ENCODE peak calls at places on chromosomes 3 and 15, in seven cellular contexts. S, G, Z, V, X, N and C are unnamed samples.

GRCh38 chr3:55169608-55170010 is 241.8 kb upstream of the LRTM1 start:
- DNase-seq in G (peak), V (no peak), N (peak), Z (no peak), X (no peak), S (no peak), C (no peak)

GRCh38 chr3:39515681-39516441 is 48.4 kb downstream of the MOBP start:
- DNase-seq in S (no peak), X (no peak), G (no peak), N (no peak), Z (no peak), V (no peak), C (peak)

GRCh38 chr3:98172621-98173020 is 6.1 kb downstream of the OR5H15 start:
- DNase-seq in V (no peak), S (no peak), N (no peak), X (no peak), G (no peak), Z (no peak), C (peak)

GRCh38 chr15:45399381-45400212 is 21.3 kb upstream of the GATM start:
- DNase-seq in S (no peak), X (no peak), V (no peak), G (peak), Z (no peak), N (peak), C (no peak)

GRCh38 chr3:180646187-180646790 is 33.0 kb downstream of the CCDC39 start:
- DNase-seq in N (no peak), V (no peak), Z (no peak), S (no peak), G (no peak), X (no peak), C (no peak)

GRCh38 chr3:147514366-147514765 is 105.2 kb downstream of the ZIC1 start:
- DNase-seq in N (no peak), G (no peak), S (no peak), Z (no peak), V (no peak), X (no peak), C (no peak)

GRCh38 chr3:195715583-195716266 is 5.1 kb upstream of the MUC20 start:
- DNase-seq in N (no peak), V (no peak), G (peak), Z (no peak), X (no peak), S (no peak), C (no peak)

GRCh38 chr3:140050977-140051957 is 116.3 kb downstream of the CLSTN2 start:
- DNase-seq in X (peak), Z (no peak), N (no peak), V (no peak), S (no peak), G (peak), C (peak)

GRCh38 chr3:124652009-124652408 is 78.2 kb upstream of the UMPS start:
- DNase-seq in S (no peak), Z (peak), X (no peak), N (no peak), V (no peak), G (no peak), C (no peak)

GRCh38 chr3:102037791-102038190 is 188.5 kb downstream of the NFKBIZ start:
- DNase-seq in N (no peak), X (no peak), V (no peak), G (no peak), S (no peak), Z (no peak), C (no peak)

GRCh38 chr15:77012868-77013267 is 17.9 kb downstream of the PSTPIP1 start:
- DNase-seq in V (no peak), N (no peak), X (no peak), G (no peak), S (no peak), Z (no peak), C (no peak)

GRCh38 chr3:119898478-119899177 is 116.7 kb downstream of the NR1I2 start:
- DNase-seq in S (no peak), X (no peak), N (no peak), Z (no peak), V (no peak), G (peak), C (no peak)

GRCh38 chr3:5791558-5791957 is 604.1 kb downstream of the EDEM1 start:
- DNase-seq in S (no peak), G (no peak), Z (no peak), X (no peak), V (no peak), N (no peak), C (no peak)

GRCh38 chr3:5784656-5785055 is 597.1 kb downstream of the EDEM1 start:
- DNase-seq in V (no peak), S (no peak), X (no peak), N (no peak), G (no peak), Z (no peak), C (no peak)

GRCh38 chr3:5787863-5788488 is 600.5 kb downstream of the EDEM1 start:
- DNase-seq in Z (peak), N (no peak), X (no peak), G (no peak), S (peak), V (no peak), C (no peak)
- TF ChIP-seq CTCF in Z (no peak), N (no peak), X (no peak), G (no peak), S (peak), V (no peak), C (peak)

DNA sequence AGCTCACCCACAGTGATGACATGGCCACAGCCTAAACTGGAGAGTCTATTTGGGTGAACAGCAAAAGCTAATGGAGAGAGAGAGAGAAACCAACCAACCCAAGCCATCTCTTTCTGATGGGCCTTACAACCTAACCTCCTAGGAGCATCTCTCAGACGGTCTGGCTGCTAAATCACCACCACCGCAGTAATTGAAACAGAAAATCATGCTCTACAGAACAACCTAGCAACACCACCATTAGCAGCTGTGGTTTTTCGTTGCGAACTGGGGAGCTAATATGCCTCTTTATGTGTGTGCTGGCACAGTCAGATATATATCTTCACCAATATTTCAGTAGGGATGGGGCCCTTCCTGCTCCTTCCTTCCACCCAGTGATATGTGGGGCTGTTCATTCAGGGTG is 166.9 kb upstream of the PROK2 start:
- DNase-seq in Z (no peak), N (no peak), X (no peak), V (no peak), G (no peak), S (no peak), C (no peak)
- TF ChIP-seq CTCF in Z (no peak), N (no peak), X (no peak), V (no peak), G (no peak), S (no peak), C (no peak)

GRCh38 chr3:142861926-142862325 is 27.0 kb downstream of the PCOLCE2 start:
- DNase-seq in S (no peak), N (no peak), X (no peak), V (no peak), G (no peak), Z (no peak), C (no peak)

GRCh38 chr3:142858043-142858442 is 30.8 kb downstream of the PCOLCE2 start:
- DNase-seq in N (no peak), G (no peak), V (no peak), X (no peak), Z (no peak), S (no peak), C (no peak)

GRCh38 chr3:142852009-142852408 is 36.9 kb downstream of the PCOLCE2 start:
- DNase-seq in N (no peak), Z (no peak), S (no peak), G (no peak), X (no peak), V (no peak), C (no peak)

GRCh38 chr3:142853270-142854163 is 35.4 kb downstream of the PCOLCE2 start:
- DNase-seq in Z (no peak), S (no peak), V (no peak), G (peak), N (peak), X (peak), C (no peak)

DNA sequence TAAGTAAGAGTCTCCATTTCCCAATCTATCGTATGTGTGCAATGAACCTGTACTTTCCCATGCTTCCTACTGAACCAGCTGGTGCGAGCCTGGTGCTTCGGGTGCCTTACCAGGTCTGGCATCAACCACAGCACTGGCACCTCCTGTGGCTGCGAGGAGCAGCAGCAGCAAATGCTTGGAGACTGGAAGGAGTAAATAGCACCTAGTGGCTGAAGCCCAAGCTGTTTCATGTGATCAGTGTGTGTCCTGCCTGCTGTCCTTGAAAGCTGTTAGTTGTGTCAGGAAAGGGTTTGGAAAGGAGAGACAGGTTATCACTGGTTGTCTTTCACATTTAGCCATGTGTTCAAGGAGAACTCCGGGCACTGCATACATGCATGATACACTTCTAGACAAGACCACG is 31.8 kb downstream of the PCOLCE2 start:
- DNase-seq in G (peak), X (peak), N (peak), Z (no peak), V (peak), S (no peak), C (peak)
- TF ChIP-seq CTCF in G (peak), X (peak), N (no peak), Z (no peak), V (peak), S (no peak), C (peak)

DNA sequence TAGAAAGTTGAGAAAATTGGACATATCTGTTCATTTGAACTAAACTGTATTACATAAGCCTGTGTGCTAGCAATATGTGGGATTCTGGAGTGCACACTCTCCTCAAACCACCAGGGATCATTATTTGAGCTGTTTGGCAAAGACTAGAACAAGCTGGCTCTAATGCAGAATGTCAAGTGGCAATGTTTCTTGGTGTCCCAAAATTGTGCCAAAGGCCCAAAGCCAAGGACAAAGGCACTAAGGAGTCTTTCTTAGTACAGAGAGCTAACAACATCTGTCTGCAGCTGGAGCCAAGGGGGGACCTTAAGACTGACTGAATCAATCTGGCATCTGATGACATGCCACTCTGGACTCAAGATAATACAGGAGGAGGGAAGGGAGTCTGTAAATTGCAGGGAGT is 76.7 kb upstream of the STRIT1 start:
- DNase-seq in G (no peak), X (peak), S (no peak), Z (no peak), V (no peak), N (no peak), C (no peak)
- TF ChIP-seq CTCF in G (no peak), X (peak), S (no peak), Z (no peak), V (no peak), N (no peak), C (no peak)

GRCh38 chr3:30440147-30440604 is 166.2 kb upstream of the TGFBR2 start:
- DNase-seq in X (no peak), S (no peak), Z (no peak), V (no peak), G (no peak), N (peak), C (peak)

GRCh38 chr3:30439451-30440053 is 166.8 kb upstream of the TGFBR2 start:
- DNase-seq in Z (no peak), S (no peak), V (no peak), G (no peak), X (no peak), N (no peak), C (no peak)

GRCh38 chr3:30435950-30436349 is 170.5 kb upstream of the TGFBR2 start:
- DNase-seq in G (no peak), X (no peak), Z (no peak), N (no peak), V (no peak), S (no peak), C (no peak)

GRCh38 chr3:30438121-30438520 is 168.3 kb upstream of the TGFBR2 start:
- DNase-seq in V (no peak), N (no peak), Z (no peak), X (no peak), S (no peak), G (no peak), C (no peak)

GRCh38 chr3:30437172-30437571 is 169.2 kb upstream of the TGFBR2 start:
- DNase-seq in N (peak), X (no peak), S (no peak), G (peak), Z (no peak), V (no peak), C (no peak)
- TF ChIP-seq CTCF in N (no peak), X (peak), S (no peak), G (no peak), Z (no peak), V (no peak), C (no peak)

GRCh38 chr15:68518785-68519430 is 59.9 kb upstream of the CORO2B start:
- DNase-seq in N (no peak), G (peak), X (no peak), S (no peak), V (no peak), Z (no peak), C (no peak)

GRCh38 chr15:68512578-68512977 is 66.2 kb upstream of the CORO2B start:
- DNase-seq in G (no peak), S (no peak), V (no peak), X (no peak), Z (no peak), N (peak), C (no peak)

GRCh38 chr15:68518046-68518445 is 60.7 kb upstream of the CORO2B start:
- DNase-seq in G (no peak), S (no peak), N (no peak), Z (no peak), X (no peak), V (no peak), C (no peak)

GRCh38 chr15:68515371-68516095 is 63.3 kb upstream of the CORO2B start:
- DNase-seq in X (no peak), Z (no peak), N (no peak), V (no peak), G (no peak), S (no peak), C (no peak)

DNA sequence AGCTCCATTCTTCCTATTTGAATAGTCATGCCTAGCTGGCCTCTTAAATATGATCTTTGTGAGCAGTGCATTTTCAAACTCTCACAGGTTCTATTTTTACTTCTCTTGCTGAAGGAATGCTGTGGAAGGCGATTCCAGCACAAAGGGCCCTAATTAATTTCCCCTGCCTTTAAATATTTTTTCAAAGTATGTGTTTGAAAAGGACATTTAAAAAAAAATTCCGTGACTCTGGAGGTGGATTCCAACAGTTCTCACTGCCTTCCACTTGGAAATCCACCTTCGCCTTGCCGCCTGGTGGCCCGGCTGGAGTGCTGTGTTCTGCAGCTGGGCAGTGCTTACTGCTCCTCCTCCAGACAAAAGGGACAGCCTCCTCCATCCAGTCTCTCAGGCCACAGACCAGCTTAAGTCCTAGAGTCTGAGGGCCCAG is 61.5 kb upstream of the CORO2B start:
- DNase-seq in V (no peak), N (no peak), Z (no peak), S (peak), X (peak), G (no peak), C (no peak)
- TF ChIP-seq CTCF in V (no peak), N (peak), Z (no peak), S (no peak), X (peak), G (no peak), C (no peak)

DNA sequence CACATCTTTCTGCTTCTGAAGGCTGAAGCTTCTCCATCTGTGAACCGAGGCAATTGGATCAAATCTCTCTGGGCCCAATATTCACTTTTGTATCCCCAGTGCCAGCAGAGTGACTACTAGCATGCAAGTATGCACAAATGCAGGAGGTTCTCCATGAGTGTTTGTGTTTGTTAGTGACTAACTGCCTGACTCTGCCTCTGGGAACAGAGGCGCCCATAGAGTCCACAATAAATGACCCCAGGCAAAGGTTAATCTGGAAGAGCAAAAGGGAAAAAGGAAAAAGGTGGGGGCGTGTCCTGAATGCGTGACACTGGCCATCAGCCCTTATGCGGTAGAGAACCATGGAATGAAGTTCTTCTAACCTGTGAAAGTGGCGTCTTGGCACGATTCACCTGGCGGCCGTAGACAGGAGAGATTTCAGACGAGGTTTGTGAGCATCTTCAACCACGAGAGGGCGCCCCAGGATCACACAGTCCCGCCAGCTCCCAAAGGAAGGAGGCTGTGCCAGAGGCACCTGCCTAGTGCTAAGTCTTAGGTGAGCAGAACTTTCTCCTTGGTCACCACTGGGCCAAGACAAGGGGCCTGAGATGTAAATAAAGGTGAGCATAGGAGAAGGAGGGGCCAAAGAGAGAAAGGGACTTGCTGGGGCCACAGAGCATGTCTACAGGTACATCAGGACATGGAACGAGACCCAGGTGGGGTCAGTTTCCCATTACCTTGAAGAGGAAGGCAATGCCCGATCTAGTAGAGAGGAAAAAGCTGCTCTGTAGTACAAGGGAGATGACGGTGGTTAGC is 44.2 kb downstream of the RBPMS2 start:
- DNase-seq in Z (peak), S (peak), N (peak), X (peak), V (peak), G (peak), C (peak)
- TF ChIP-seq CTCF in Z (peak), S (peak), N (peak), X (peak), V (peak), G (peak), C (peak)